ENCODE peak calls at places on chromosomes 1 and 21, in six cellular contexts. T is cardiac muscle cell, Y is lung microvascular endothelial cell, L is NCI-H187 treated with DMSO at 0.1 percent for 48 hours, F is left ventricle myocardium inferior, J is pons. B is an unnamed sample.

GRCh38 chr1:44036409-44037111 is 5.3 kb upstream of the SLC6A9 start:
- DNase-seq in Y (peak), F (peak), J (peak), L (peak), T (peak), B (peak)

GRCh38 chr21:45910548-45911221 is 70.9 kb upstream of the COL6A1 start:
- DNase-seq in Y (no peak), L (no peak), J (peak), T (no peak), F (no peak), B (peak)

GRCh38 chr1:156480411-156481192 is 20.0 kb downstream of the MEF2D start:
- DNase-seq in J (no peak), Y (peak), T (peak), L (no peak), F (peak), B (no peak)

GRCh38 chr1:232226197-232226681 is 403.7 kb downstream of the SIPA1L2 start:
- DNase-seq in F (no peak), Y (no peak), L (no peak), J (no peak), T (peak), B (peak)

GRCh38 chr21:41765393-41765950 is 1.4 kb downstream of the RIPK4 start:
- DNase-seq in Y (no peak), T (no peak), J (no peak), L (no peak), F (no peak), B (no peak)

GRCh38 chr1:32339363-32339978 is 3.4 kb upstream of the MARCKSL1 start:
- DNase-seq in F (no peak), L (no peak), Y (no peak), T (no peak), J (no peak), B (no peak)

GRCh38 chr1:90763930-90764329 is 46.8 kb upstream of the BARHL2 start:
- DNase-seq in Y (no peak), F (no peak), J (no peak), T (no peak), L (no peak), B (peak)

GRCh38 chr1:161494069-161494735 is 11.1 kb upstream of the FCGR2A start:
- DNase-seq in L (no peak), Y (no peak), T (no peak), J (no peak), F (no peak), B (no peak)

GRCh38 chr1:31683997-31684396 is 19.8 kb downstream of the COL16A1 start:
- DNase-seq in L (no peak), Y (no peak), J (no peak), T (no peak), F (no peak), B (no peak)

B was measured in foreskin melanocyte.